ENCODE peak calls at places on chromosome 3, in six cellular contexts. One of them, this sample, is unnamed.

GRCh38 chr3:72891053-72891855 is 3.4 kb downstream of the GXYLT2 start:
- DNase-seq in H1: no peak
- DNase-seq in mesenchymal stem cell: peak
- DNase-seq in H9: no peak
- DNase-seq in mesendoderm: no peak
- DNase-seq in neuronal stem cell: no peak
- DNase-seq in this sample: peak

GRCh38 chr3:113064183-113064582 is 73.4 kb downstream of the GTPBP8 start:
- DNase-seq in H9: no peak
- DNase-seq in neuronal stem cell: no peak
- DNase-seq in mesenchymal stem cell: no peak
- DNase-seq in mesendoderm: no peak
- DNase-seq in H1: no peak
- DNase-seq in this sample: no peak

GRCh38 chr3:140530603-140531002 is 147.3 kb upstream of the TRIM42 start:
- DNase-seq in mesenchymal stem cell: no peak
- DNase-seq in neuronal stem cell: no peak
- DNase-seq in mesendoderm: no peak
- DNase-seq in H9: no peak
- DNase-seq in H1: no peak
- DNase-seq in this sample: no peak

GRCh38 chr3:5456199-5456598 is 268.7 kb downstream of the EDEM1 start:
- DNase-seq in mesendoderm: no peak
- DNase-seq in H1: no peak
- DNase-seq in mesenchymal stem cell: no peak
- DNase-seq in H9: no peak
- DNase-seq in neuronal stem cell: no peak
- DNase-seq in this sample: no peak

GRCh38 chr3:119524931-119525662 is 26.8 kb downstream of the TIMMDC1 start:
- DNase-seq in H9: peak
- DNase-seq in H1: peak
- DNase-seq in mesendoderm: peak
- DNase-seq in neuronal stem cell: no peak
- DNase-seq in mesenchymal stem cell: peak
- DNase-seq in this sample: no peak

GRCh38 chr3:53588122-53588521 is 93.7 kb downstream of the CACNA1D start:
- DNase-seq in mesenchymal stem cell: no peak
- DNase-seq in H9: no peak
- DNase-seq in H1: no peak
- DNase-seq in neuronal stem cell: no peak
- DNase-seq in mesendoderm: no peak
- DNase-seq in this sample: no peak

GRCh38 chr3:166860217-166860616 is 519.9 kb downstream of the ZBBX start:
- DNase-seq in mesenchymal stem cell: no peak
- DNase-seq in H1: no peak
- DNase-seq in H9: no peak
- DNase-seq in mesendoderm: no peak
- DNase-seq in neuronal stem cell: no peak
- DNase-seq in this sample: no peak

GRCh38 chr3:197750863-197751737 is 1.4 kb downstream of the FYTTD1 start:
- DNase-seq in H9: no peak
- DNase-seq in H1: no peak
- DNase-seq in mesendoderm: peak
- DNase-seq in mesenchymal stem cell: peak
- DNase-seq in neuronal stem cell: no peak
- DNase-seq in this sample: peak

GRCh38 chr3:135456182-135456790 is 509.2 kb upstream of the PPP2R3A start:
- DNase-seq in mesenchymal stem cell: no peak
- DNase-seq in mesendoderm: peak
- DNase-seq in H1: peak
- DNase-seq in neuronal stem cell: peak
- DNase-seq in H9: peak
- DNase-seq in this sample: no peak

GRCh38 chr3:73490453-73491311 is 134.1 kb downstream of the PDZRN3 start:
- DNase-seq in H9: peak
- DNase-seq in mesendoderm: peak
- DNase-seq in H1: no peak
- DNase-seq in mesenchymal stem cell: no peak
- DNase-seq in neuronal stem cell: no peak
- DNase-seq in this sample: peak

GRCh38 chr3:81416812-81417211 is 344.6 kb downstream of the GBE1 start:
- DNase-seq in H9: no peak
- DNase-seq in H1: no peak
- DNase-seq in mesendoderm: no peak
- DNase-seq in mesenchymal stem cell: no peak
- DNase-seq in neuronal stem cell: no peak
- DNase-seq in this sample: no peak

GRCh38 chr3:11711826-11712225 is 68.1 kb upstream of the VGLL4 start:
- DNase-seq in H1: no peak
- DNase-seq in H9: no peak
- DNase-seq in mesendoderm: no peak
- DNase-seq in mesenchymal stem cell: no peak
- DNase-seq in neuronal stem cell: no peak
- DNase-seq in this sample: no peak

GRCh38 chr3:146865175-146865755 is 260.1 kb upstream of the PLSCR5 start:
- DNase-seq in mesenchymal stem cell: no peak
- DNase-seq in mesendoderm: peak
- DNase-seq in neuronal stem cell: no peak
- DNase-seq in H9: no peak
- DNase-seq in H1: no peak
- DNase-seq in this sample: no peak

GRCh38 chr3:107643038-107643883 is 120.5 kb downstream of the BBX start:
- DNase-seq in neuronal stem cell: no peak
- DNase-seq in mesenchymal stem cell: no peak
- DNase-seq in H1: no peak
- DNase-seq in H9: no peak
- DNase-seq in mesendoderm: peak
- DNase-seq in this sample: no peak

GRCh38 chr3:71389911-71390573 is 193.5 kb downstream of the FOXP1 start:
- DNase-seq in H9: peak
- DNase-seq in H1: peak
- DNase-seq in mesendoderm: peak
- DNase-seq in mesenchymal stem cell: peak
- DNase-seq in neuronal stem cell: no peak
- DNase-seq in this sample: peak

DNA sequence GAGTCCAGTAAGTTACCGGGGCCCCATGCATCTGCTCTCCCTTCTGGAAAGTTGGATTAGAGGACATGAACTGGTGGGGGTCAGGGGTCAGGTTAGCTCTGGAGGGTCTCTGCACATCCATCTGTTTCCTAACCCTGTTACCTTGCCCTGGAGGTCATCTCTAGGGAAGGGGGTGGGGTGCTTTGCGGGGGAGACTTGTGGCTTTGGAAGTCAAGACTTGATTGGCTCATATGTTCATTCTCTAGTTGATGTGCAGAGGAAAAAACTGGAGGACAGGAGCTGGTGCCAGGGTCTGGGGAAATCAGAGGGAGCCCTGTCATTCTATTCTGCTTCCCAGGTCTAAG is 42.9 kb upstream of the ROPN1 start:
- DNase-seq in mesenchymal stem cell: no peak
- DNase-seq in mesendoderm: no peak
- DNase-seq in neuronal stem cell: no peak
- DNase-seq in H9: no peak
- DNase-seq in H1: no peak
- DNase-seq in this sample: no peak
- H2BK15ac ChIP-seq in mesenchymal stem cell: no peak
- H2BK15ac ChIP-seq in mesendoderm: no peak
- H2BK15ac ChIP-seq in neuronal stem cell: no peak
- H2BK15ac ChIP-seq in H9: no peak
- H2BK15ac ChIP-seq in H1: no peak
- H2BK15ac ChIP-seq in this sample: no peak

GRCh38 chr3:105862217-105862616 is 6.6 kb downstream of the CBLB start:
- DNase-seq in neuronal stem cell: no peak
- DNase-seq in H1: no peak
- DNase-seq in H9: no peak
- DNase-seq in mesenchymal stem cell: no peak
- DNase-seq in mesendoderm: no peak
- DNase-seq in this sample: no peak
- H2BK15ac ChIP-seq in neuronal stem cell: no peak
- H2BK15ac ChIP-seq in H1: no peak
- H2BK15ac ChIP-seq in H9: no peak
- H2BK15ac ChIP-seq in mesenchymal stem cell: no peak
- H2BK15ac ChIP-seq in mesendoderm: no peak
- H2BK15ac ChIP-seq in this sample: no peak

GRCh38 chr3:157126365-157126764 is 33.6 kb downstream of the CCNL1 start:
- DNase-seq in mesendoderm: no peak
- DNase-seq in mesenchymal stem cell: no peak
- DNase-seq in neuronal stem cell: no peak
- DNase-seq in H9: no peak
- DNase-seq in H1: no peak
- DNase-seq in this sample: no peak
- H2BK15ac ChIP-seq in mesendoderm: no peak
- H2BK15ac ChIP-seq in mesenchymal stem cell: no peak
- H2BK15ac ChIP-seq in neuronal stem cell: no peak
- H2BK15ac ChIP-seq in H9: no peak
- H2BK15ac ChIP-seq in H1: no peak
- H2BK15ac ChIP-seq in this sample: peak

GRCh38 chr3:28856796-28857195 is 424.1 kb upstream of the RBMS3 start:
- DNase-seq in neuronal stem cell: no peak
- DNase-seq in mesenchymal stem cell: no peak
- DNase-seq in H9: no peak
- DNase-seq in mesendoderm: no peak
- DNase-seq in H1: no peak
- DNase-seq in this sample: peak

GRCh38 chr3:28850186-28850585 is 430.7 kb upstream of the RBMS3 start:
- DNase-seq in mesenchymal stem cell: no peak
- DNase-seq in H9: no peak
- DNase-seq in neuronal stem cell: no peak
- DNase-seq in mesendoderm: peak
- DNase-seq in H1: no peak
- DNase-seq in this sample: no peak

GRCh38 chr3:28853830-28854229 is 427.0 kb upstream of the RBMS3 start:
- DNase-seq in neuronal stem cell: no peak
- DNase-seq in mesenchymal stem cell: peak
- DNase-seq in mesendoderm: no peak
- DNase-seq in H1: no peak
- DNase-seq in H9: no peak
- DNase-seq in this sample: peak
- H2BK15ac ChIP-seq in neuronal stem cell: no peak
- H2BK15ac ChIP-seq in mesenchymal stem cell: no peak
- H2BK15ac ChIP-seq in mesendoderm: no peak
- H2BK15ac ChIP-seq in H1: no peak
- H2BK15ac ChIP-seq in H9: no peak
- H2BK15ac ChIP-seq in this sample: no peak

GRCh38 chr3:64935995-64936394 is 248.2 kb upstream of the ADAMTS9 start:
- DNase-seq in mesenchymal stem cell: no peak
- DNase-seq in H9: no peak
- DNase-seq in neuronal stem cell: no peak
- DNase-seq in mesendoderm: no peak
- DNase-seq in H1: no peak
- DNase-seq in this sample: no peak

GRCh38 chr3:64932016-64932518 is 244.3 kb upstream of the ADAMTS9 start:
- DNase-seq in H9: no peak
- DNase-seq in mesenchymal stem cell: no peak
- DNase-seq in H1: no peak
- DNase-seq in neuronal stem cell: no peak
- DNase-seq in mesendoderm: no peak
- DNase-seq in this sample: no peak

GRCh38 chr3:64936570-64936969 is 248.8 kb upstream of the ADAMTS9 start:
- DNase-seq in neuronal stem cell: no peak
- DNase-seq in mesenchymal stem cell: no peak
- DNase-seq in mesendoderm: no peak
- DNase-seq in H1: no peak
- DNase-seq in H9: no peak
- DNase-seq in this sample: no peak

GRCh38 chr3:64930891-64931290 is 243.1 kb upstream of the ADAMTS9 start:
- DNase-seq in H9: no peak
- DNase-seq in mesenchymal stem cell: no peak
- DNase-seq in H1: no peak
- DNase-seq in mesendoderm: no peak
- DNase-seq in neuronal stem cell: no peak
- DNase-seq in this sample: no peak

DNA sequence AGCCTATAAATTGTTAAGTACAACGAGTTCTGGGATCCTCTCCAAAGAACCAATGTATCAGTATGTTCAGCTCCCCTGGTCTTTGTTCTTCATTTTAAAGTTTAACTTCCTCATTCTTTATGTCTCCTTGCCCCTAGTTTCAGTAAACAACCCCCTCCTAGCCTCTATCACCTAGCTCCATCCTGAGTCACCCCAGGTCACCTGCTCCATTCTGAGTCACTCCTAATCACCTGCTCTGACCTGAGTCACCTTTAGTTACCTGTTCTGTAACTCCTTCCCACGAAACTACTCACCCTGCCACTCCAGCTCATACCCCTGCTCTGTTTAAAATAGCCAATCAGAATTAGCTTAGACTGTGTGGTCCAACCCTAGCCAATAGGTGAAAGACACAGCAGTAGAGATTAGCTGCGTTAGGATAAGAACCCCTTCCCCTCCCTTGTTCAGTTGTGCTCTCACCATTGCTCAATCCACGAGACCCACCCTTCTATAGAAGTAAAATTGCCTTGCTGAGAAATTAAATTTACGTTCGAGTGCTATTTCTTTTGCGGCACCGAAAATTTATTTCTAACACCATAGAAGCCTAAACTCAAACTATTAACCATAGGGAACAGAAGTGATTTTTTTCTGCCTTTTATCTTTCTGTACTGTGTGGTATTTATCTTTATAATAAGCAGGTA is 245.0 kb upstream of the ADAMTS9 start:
- DNase-seq in H1: no peak
- DNase-seq in mesenchymal stem cell: no peak
- DNase-seq in H9: peak
- DNase-seq in neuronal stem cell: no peak
- DNase-seq in mesendoderm: no peak
- DNase-seq in this sample: no peak
- H2BK15ac ChIP-seq in H1: no peak
- H2BK15ac ChIP-seq in mesenchymal stem cell: no peak
- H2BK15ac ChIP-seq in H9: no peak
- H2BK15ac ChIP-seq in neuronal stem cell: no peak
- H2BK15ac ChIP-seq in mesendoderm: no peak
- H2BK15ac ChIP-seq in this sample: no peak

GRCh38 chr3:52536369-52537164 is at the start of gene UQCC5:
- DNase-seq in mesenchymal stem cell: peak
- DNase-seq in H9: peak
- DNase-seq in neuronal stem cell: peak
- DNase-seq in H1: peak
- DNase-seq in mesendoderm: peak
- DNase-seq in this sample: peak
- H2BK15ac ChIP-seq in mesenchymal stem cell: no peak
- H2BK15ac ChIP-seq in H9: no peak
- H2BK15ac ChIP-seq in neuronal stem cell: peak
- H2BK15ac ChIP-seq in H1: no peak
- H2BK15ac ChIP-seq in mesendoderm: no peak
- H2BK15ac ChIP-seq in this sample: no peak

This sample was measured in IMR-90.